ENCODE peak calls at places on chromosomes 3 and 15, in five cellular contexts. One of them, this sample, is unnamed.

GRCh38 chr3:124119056-124119721 is 127.3 kb upstream of the ROPN1 start:
- DNase-seq in AG04450: peak
- DNase-seq in aorta: no peak
- DNase-seq in colonic mucosa: no peak
- DNase-seq in gastrocnemius medialis: no peak
- DNase-seq in this sample: no peak

GRCh38 chr3:150469931-150470740 is 62.0 kb downstream of the TSC22D2 start:
- DNase-seq in AG04450: no peak
- DNase-seq in aorta: no peak
- DNase-seq in colonic mucosa: peak
- DNase-seq in gastrocnemius medialis: no peak
- DNase-seq in this sample: no peak

GRCh38 chr3:181868576-181868975 is 156.9 kb downstream of the SOX2 start:
- DNase-seq in AG04450: no peak
- DNase-seq in aorta: no peak
- DNase-seq in colonic mucosa: no peak
- DNase-seq in gastrocnemius medialis: no peak
- DNase-seq in this sample: no peak

GRCh38 chr3:5186854-5187151 is 704 bp upstream of the EDEM1 start:
- DNase-seq in AG04450: no peak
- DNase-seq in aorta: no peak
- DNase-seq in colonic mucosa: no peak
- DNase-seq in gastrocnemius medialis: no peak
- DNase-seq in this sample: no peak

GRCh38 chr15:60602323-60602722 is 123.4 kb upstream of the ICE2 start:
- DNase-seq in AG04450: no peak
- DNase-seq in aorta: no peak
- DNase-seq in colonic mucosa: no peak
- DNase-seq in gastrocnemius medialis: no peak
- DNase-seq in this sample: no peak

GRCh38 chr15:39504812-39505211 is 76.1 kb upstream of the THBS1 start:
- DNase-seq in AG04450: peak
- DNase-seq in aorta: no peak
- DNase-seq in colonic mucosa: no peak
- DNase-seq in gastrocnemius medialis: no peak
- DNase-seq in this sample: no peak

GRCh38 chr15:66237513-66238235 is 15.9 kb downstream of the MEGF11 start:
- DNase-seq in AG04450: no peak
- DNase-seq in aorta: no peak
- DNase-seq in colonic mucosa: no peak
- DNase-seq in gastrocnemius medialis: no peak
- DNase-seq in this sample: no peak

GRCh38 chr3:162082516-162082915 is 585.9 kb downstream of the OTOL1 start:
- DNase-seq in AG04450: no peak
- DNase-seq in aorta: no peak
- DNase-seq in colonic mucosa: no peak
- DNase-seq in gastrocnemius medialis: no peak
- DNase-seq in this sample: no peak

GRCh38 chr3:127394984-127395662 is 107.3 kb upstream of the PRR20G start:
- DNase-seq in AG04450: no peak
- DNase-seq in aorta: no peak
- DNase-seq in colonic mucosa: no peak
- DNase-seq in gastrocnemius medialis: no peak
- DNase-seq in this sample: peak

DNA sequence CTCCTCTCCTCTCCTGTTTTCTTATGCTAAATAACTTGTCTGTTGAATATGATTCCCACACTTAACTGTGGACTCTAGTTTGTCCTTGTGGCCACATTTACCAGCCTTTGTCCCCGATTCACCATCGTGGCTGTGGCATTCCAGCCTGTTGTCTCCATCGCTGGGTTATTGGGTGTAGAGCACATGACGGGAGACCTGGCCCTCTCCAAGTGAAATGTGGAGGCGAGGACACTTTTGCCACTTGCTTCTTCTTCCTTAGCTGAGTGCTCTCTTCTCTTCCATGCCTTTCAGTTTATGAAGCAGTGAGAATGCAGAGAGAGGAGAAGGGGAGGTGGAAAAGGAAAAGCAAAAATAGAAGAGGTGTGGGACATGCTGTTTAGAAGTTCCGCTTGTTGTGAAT is 61.5 kb upstream of the SAMMSON start:
- DNase-seq in AG04450: no peak
- DNase-seq in aorta: no peak
- DNase-seq in colonic mucosa: no peak
- DNase-seq in gastrocnemius medialis: no peak
- DNase-seq in this sample: no peak
- H3K4me3 ChIP-seq in AG04450: no peak
- H3K4me3 ChIP-seq in aorta: no peak
- H3K4me3 ChIP-seq in colonic mucosa: no peak
- H3K4me3 ChIP-seq in gastrocnemius medialis: no peak
- H3K4me3 ChIP-seq in this sample: no peak

DNA sequence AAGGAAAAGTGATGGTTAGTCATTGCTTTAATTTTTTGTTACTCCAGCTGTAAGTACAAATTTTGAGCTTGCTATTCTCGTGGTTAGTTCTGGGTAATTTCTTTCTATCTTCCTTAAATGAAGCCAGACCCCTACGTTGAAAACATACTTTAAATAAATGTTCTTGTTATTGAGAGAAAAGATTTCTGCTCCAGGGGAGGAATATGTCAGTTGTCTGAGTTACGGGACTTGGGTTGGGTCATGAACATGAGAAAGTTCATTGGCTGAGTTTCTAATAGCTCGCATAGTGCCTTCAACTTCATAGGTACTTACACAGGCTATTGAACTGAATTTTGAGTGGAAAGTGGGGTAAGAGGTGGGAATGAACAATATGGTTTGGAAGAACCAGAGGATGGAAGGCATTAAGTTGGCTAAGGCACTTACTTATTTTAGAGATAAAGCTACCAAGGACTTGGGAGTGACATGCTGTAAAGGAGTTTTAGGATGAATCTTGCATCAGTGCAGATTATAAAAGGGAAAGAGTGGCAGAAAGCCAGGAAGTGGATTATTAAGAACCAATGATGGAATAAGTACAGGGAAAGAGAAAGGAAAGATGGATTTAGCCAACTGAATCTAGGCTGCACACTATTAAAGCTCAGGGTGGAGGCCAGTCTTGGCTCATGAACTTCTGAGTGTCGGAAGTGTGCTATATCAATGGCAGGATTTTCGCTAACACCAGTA is 1.4 kb downstream of the RPSA start:
- DNase-seq in AG04450: no peak
- DNase-seq in aorta: no peak
- DNase-seq in colonic mucosa: no peak
- DNase-seq in gastrocnemius medialis: no peak
- DNase-seq in this sample: no peak
- H3K4me3 ChIP-seq in AG04450: peak
- H3K4me3 ChIP-seq in aorta: no peak
- H3K4me3 ChIP-seq in colonic mucosa: peak
- H3K4me3 ChIP-seq in gastrocnemius medialis: peak
- H3K4me3 ChIP-seq in this sample: peak

GRCh38 chr15:91853501-91853967 is at the start of gene SLCO3A1:
- DNase-seq in AG04450: no peak
- DNase-seq in aorta: peak
- DNase-seq in colonic mucosa: peak
- DNase-seq in gastrocnemius medialis: peak
- DNase-seq in this sample: peak

GRCh38 chr15:91855684-91856553 is 2.4 kb downstream of the SLCO3A1 start:
- DNase-seq in AG04450: no peak
- DNase-seq in aorta: no peak
- DNase-seq in colonic mucosa: peak
- DNase-seq in gastrocnemius medialis: no peak
- DNase-seq in this sample: no peak

GRCh38 chr15:91855241-91855640 is 1.7 kb downstream of the SLCO3A1 start:
- DNase-seq in AG04450: no peak
- DNase-seq in aorta: no peak
- DNase-seq in colonic mucosa: no peak
- DNase-seq in gastrocnemius medialis: no peak
- DNase-seq in this sample: no peak

GRCh38 chr15:91852741-91853500 is 587 bp upstream of the SLCO3A1 start:
- DNase-seq in AG04450: no peak
- DNase-seq in aorta: peak
- DNase-seq in colonic mucosa: peak
- DNase-seq in gastrocnemius medialis: peak
- DNase-seq in this sample: peak

DNA sequence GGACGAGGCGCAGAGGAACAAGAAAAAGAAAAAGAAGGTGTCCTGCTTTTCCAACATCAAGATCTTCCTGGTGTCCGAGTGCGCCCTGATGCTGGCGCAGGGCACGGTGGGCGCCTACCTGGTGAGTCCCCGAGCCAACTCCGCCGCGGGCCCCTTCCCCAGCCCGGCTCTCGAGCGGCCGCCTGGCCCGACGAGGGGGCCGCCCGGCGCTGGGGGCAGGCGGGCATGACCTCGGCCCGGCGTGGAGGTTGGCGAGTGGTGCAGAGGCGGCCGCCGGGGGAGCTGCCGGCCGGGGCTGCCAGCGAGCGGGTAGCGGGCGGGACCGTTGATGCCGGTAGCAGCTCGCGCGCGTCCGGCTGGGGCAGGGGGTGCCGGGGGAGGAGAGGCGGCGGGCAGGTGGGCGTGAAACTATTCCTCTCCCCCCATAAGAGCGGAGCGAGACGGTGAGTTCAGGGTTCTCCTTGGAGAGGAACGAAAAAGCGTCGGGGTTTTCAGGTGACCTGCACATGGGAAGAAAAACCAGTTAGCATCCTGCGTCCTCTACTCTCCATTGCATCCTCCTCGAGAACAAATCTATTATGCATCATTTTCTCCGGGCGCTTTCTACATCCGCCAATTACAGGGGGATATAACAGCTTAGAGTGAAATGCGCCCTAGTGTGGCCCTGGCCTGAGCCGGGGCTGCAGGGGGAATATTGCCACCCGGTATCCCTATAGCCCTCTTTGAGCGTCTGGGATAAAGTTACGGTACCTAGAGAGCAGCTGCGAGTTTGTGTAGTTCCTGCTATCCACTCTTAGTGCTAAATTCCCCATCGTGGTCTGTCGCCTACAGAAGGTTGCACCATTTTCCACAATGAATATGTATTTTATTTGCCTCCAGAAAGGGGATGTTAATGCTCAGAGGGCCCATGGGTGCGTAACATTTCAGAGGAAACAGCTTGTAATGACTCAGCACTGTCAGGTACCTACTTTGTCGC is 748 bp downstream of the SLCO3A1 start:
- DNase-seq in AG04450: no peak
- DNase-seq in aorta: peak
- DNase-seq in colonic mucosa: peak
- DNase-seq in gastrocnemius medialis: no peak
- DNase-seq in this sample: peak
- H3K4me3 ChIP-seq in AG04450: peak
- H3K4me3 ChIP-seq in aorta: peak
- H3K4me3 ChIP-seq in colonic mucosa: peak
- H3K4me3 ChIP-seq in gastrocnemius medialis: peak
- H3K4me3 ChIP-seq in this sample: peak

GRCh38 chr15:90901799-90902655 is 1.1 kb upstream of the MAN2A2 start:
- DNase-seq in AG04450: no peak
- DNase-seq in aorta: peak
- DNase-seq in colonic mucosa: peak
- DNase-seq in gastrocnemius medialis: peak
- DNase-seq in this sample: peak

GRCh38 chr15:90903733-90904536 is 833 bp downstream of the MAN2A2 start:
- DNase-seq in AG04450: no peak
- DNase-seq in aorta: no peak
- DNase-seq in colonic mucosa: peak
- DNase-seq in gastrocnemius medialis: no peak
- DNase-seq in this sample: peak

GRCh38 chr15:90904746-90905145 is 1.6 kb downstream of the MAN2A2 start:
- DNase-seq in AG04450: no peak
- DNase-seq in aorta: no peak
- DNase-seq in colonic mucosa: no peak
- DNase-seq in gastrocnemius medialis: no peak
- DNase-seq in this sample: peak

GRCh38 chr15:90902656-90902995 is 476 bp upstream of the MAN2A2 start:
- DNase-seq in AG04450: no peak
- DNase-seq in aorta: no peak
- DNase-seq in colonic mucosa: no peak
- DNase-seq in gastrocnemius medialis: no peak
- DNase-seq in this sample: no peak

GRCh38 chr15:90902996-90903732 is at the start of gene MAN2A2:
- DNase-seq in AG04450: no peak
- DNase-seq in aorta: peak
- DNase-seq in colonic mucosa: peak
- DNase-seq in gastrocnemius medialis: peak
- DNase-seq in this sample: peak
- H3K4me3 ChIP-seq in AG04450: peak
- H3K4me3 ChIP-seq in aorta: peak
- H3K4me3 ChIP-seq in colonic mucosa: peak
- H3K4me3 ChIP-seq in gastrocnemius medialis: peak
- H3K4me3 ChIP-seq in this sample: peak